ENCODE peak calls at places on chromosomes 3 and 15, in nine cellular contexts. One of them, this sample, is unnamed.

GRCh38 chr3:58013973-58014649 is 5.9 kb downstream of the FLNB start:
- DNase-seq in NB4: no peak
- DNase-seq in neural crest cell: no peak
- DNase-seq in cardiac muscle cell: no peak
- DNase-seq in HFF-Myc: peak; percentile 93
- DNase-seq in left lung: no peak
- DNase-seq in glutamatergic neuron: peak; percentile 45
- DNase-seq in mucosa of descending colon: no peak
- DNase-seq in GM10248: no peak
- DNase-seq in this sample: peak; percentile 76

GRCh38 chr3:44995142-44995770 is 19.2 kb downstream of the EXOSC7 start:
- DNase-seq in NB4: no peak
- DNase-seq in neural crest cell: no peak
- DNase-seq in cardiac muscle cell: no peak
- DNase-seq in HFF-Myc: peak; percentile 59
- DNase-seq in left lung: no peak
- DNase-seq in glutamatergic neuron: no peak
- DNase-seq in mucosa of descending colon: no peak
- DNase-seq in GM10248: no peak
- DNase-seq in this sample: no peak

GRCh38 chr15:80977627-80978036 is 12.0 kb downstream of the MESD start:
- DNase-seq in NB4: peak; percentile 62
- DNase-seq in neural crest cell: peak; percentile 63
- DNase-seq in cardiac muscle cell: peak; percentile 78
- DNase-seq in HFF-Myc: no peak
- DNase-seq in left lung: no peak
- DNase-seq in glutamatergic neuron: peak; percentile 87
- DNase-seq in mucosa of descending colon: peak; percentile 79
- DNase-seq in GM10248: peak; percentile 32
- DNase-seq in this sample: peak; percentile 58

GRCh38 chr3:89145995-89146394 is 38.6 kb downstream of the EPHA3 start:
- DNase-seq in NB4: no peak
- DNase-seq in neural crest cell: no peak
- DNase-seq in cardiac muscle cell: no peak
- DNase-seq in HFF-Myc: peak; percentile 39
- DNase-seq in left lung: no peak
- DNase-seq in glutamatergic neuron: no peak
- DNase-seq in mucosa of descending colon: no peak
- DNase-seq in GM10248: no peak
- DNase-seq in this sample: no peak

GRCh38 chr3:127676456-127676855 is 3.7 kb downstream of the ABTB1 start:
- DNase-seq in NB4: no peak
- DNase-seq in neural crest cell: no peak
- DNase-seq in cardiac muscle cell: no peak
- DNase-seq in HFF-Myc: no peak
- DNase-seq in left lung: peak; percentile 53
- DNase-seq in glutamatergic neuron: no peak
- DNase-seq in mucosa of descending colon: peak; percentile 18
- DNase-seq in GM10248: no peak
- DNase-seq in this sample: no peak

GRCh38 chr15:87735536-87735935 is 521.0 kb downstream of the NTRK3 start:
- DNase-seq in NB4: no peak
- DNase-seq in neural crest cell: no peak
- DNase-seq in cardiac muscle cell: no peak
- DNase-seq in HFF-Myc: no peak
- DNase-seq in left lung: peak; percentile 57
- DNase-seq in glutamatergic neuron: no peak
- DNase-seq in mucosa of descending colon: no peak
- DNase-seq in GM10248: no peak
- DNase-seq in this sample: no peak

GRCh38 chr15:61558172-61559146 is 329.4 kb upstream of the RORA start:
- DNase-seq in NB4: no peak
- DNase-seq in neural crest cell: no peak
- DNase-seq in cardiac muscle cell: no peak
- DNase-seq in HFF-Myc: no peak
- DNase-seq in left lung: no peak
- DNase-seq in glutamatergic neuron: no peak
- DNase-seq in mucosa of descending colon: no peak
- DNase-seq in GM10248: no peak
- DNase-seq in this sample: no peak

GRCh38 chr3:159881828-159882309 is 106.8 kb upstream of the IL12A start:
- DNase-seq in NB4: no peak
- DNase-seq in neural crest cell: no peak
- DNase-seq in cardiac muscle cell: peak; percentile 23
- DNase-seq in HFF-Myc: no peak
- DNase-seq in left lung: no peak
- DNase-seq in glutamatergic neuron: no peak
- DNase-seq in mucosa of descending colon: no peak
- DNase-seq in GM10248: no peak
- DNase-seq in this sample: no peak

GRCh38 chr15:60520041-60520824 is 41.3 kb upstream of the ICE2 start:
- DNase-seq in NB4: no peak
- DNase-seq in neural crest cell: no peak
- DNase-seq in cardiac muscle cell: no peak
- DNase-seq in HFF-Myc: no peak
- DNase-seq in left lung: no peak
- DNase-seq in glutamatergic neuron: no peak
- DNase-seq in mucosa of descending colon: no peak
- DNase-seq in GM10248: no peak
- DNase-seq in this sample: no peak

GRCh38 chr3:187746479-187747335 is 1.4 kb upstream of the BCL6 start:
- DNase-seq in NB4: no peak
- DNase-seq in neural crest cell: no peak
- DNase-seq in cardiac muscle cell: peak; percentile 65
- DNase-seq in HFF-Myc: no peak
- DNase-seq in left lung: no peak
- DNase-seq in glutamatergic neuron: no peak
- DNase-seq in mucosa of descending colon: no peak
- DNase-seq in GM10248: no peak
- DNase-seq in this sample: no peak

GRCh38 chr3:127456471-127457093 is 134.0 kb downstream of the TPRA1 start:
- DNase-seq in NB4: no peak
- DNase-seq in neural crest cell: no peak
- DNase-seq in cardiac muscle cell: no peak
- DNase-seq in HFF-Myc: peak; percentile 32
- DNase-seq in left lung: no peak
- DNase-seq in glutamatergic neuron: peak; percentile 35
- DNase-seq in mucosa of descending colon: no peak
- DNase-seq in GM10248: no peak
- DNase-seq in this sample: no peak

GRCh38 chr15:75583689-75584088 is 4.6 kb upstream of the PTPN9 start:
- DNase-seq in NB4: no peak
- DNase-seq in neural crest cell: no peak
- DNase-seq in cardiac muscle cell: no peak
- DNase-seq in HFF-Myc: no peak
- DNase-seq in left lung: no peak
- DNase-seq in glutamatergic neuron: no peak
- DNase-seq in mucosa of descending colon: no peak
- DNase-seq in GM10248: no peak
- DNase-seq in this sample: no peak

GRCh38 chr15:75584121-75584520 is 5.0 kb upstream of the PTPN9 start:
- DNase-seq in NB4: no peak
- DNase-seq in neural crest cell: no peak
- DNase-seq in cardiac muscle cell: no peak
- DNase-seq in HFF-Myc: no peak
- DNase-seq in left lung: no peak
- DNase-seq in glutamatergic neuron: no peak
- DNase-seq in mucosa of descending colon: no peak
- DNase-seq in GM10248: no peak
- DNase-seq in this sample: no peak

GRCh38 chr15:75578206-75578947 is 738 bp downstream of the PTPN9 start:
- DNase-seq in NB4: peak; percentile 75
- DNase-seq in neural crest cell: peak; percentile 22
- DNase-seq in cardiac muscle cell: peak; percentile 52
- DNase-seq in HFF-Myc: no peak
- DNase-seq in left lung: peak; percentile 91
- DNase-seq in glutamatergic neuron: peak; percentile 43
- DNase-seq in mucosa of descending colon: peak; percentile 70
- DNase-seq in GM10248: peak; percentile 65
- DNase-seq in this sample: peak; percentile 21

GRCh38 chr15:75577401-75578205 is 1.5 kb downstream of the PTPN9 start:
- DNase-seq in NB4: peak; percentile 45
- DNase-seq in neural crest cell: no peak
- DNase-seq in cardiac muscle cell: no peak
- DNase-seq in HFF-Myc: no peak
- DNase-seq in left lung: no peak
- DNase-seq in glutamatergic neuron: no peak
- DNase-seq in mucosa of descending colon: no peak
- DNase-seq in GM10248: no peak
- DNase-seq in this sample: no peak

GRCh38 chr15:75578948-75579908 is at the start of gene PTPN9:
- DNase-seq in NB4: peak; percentile 95
- DNase-seq in neural crest cell: peak; percentile 78
- DNase-seq in cardiac muscle cell: peak; percentile 91
- DNase-seq in HFF-Myc: no peak
- DNase-seq in left lung: peak; percentile 93
- DNase-seq in glutamatergic neuron: peak; percentile 93
- DNase-seq in mucosa of descending colon: peak; percentile 86
- DNase-seq in GM10248: peak; percentile 86
- DNase-seq in this sample: peak; percentile 80
- TF ChIP-seq CTCF in NB4: peak; percentile 20
- TF ChIP-seq CTCF in neural crest cell: peak; percentile 61
- TF ChIP-seq CTCF in cardiac muscle cell: peak; percentile 38
- TF ChIP-seq CTCF in HFF-Myc: peak; percentile 36
- TF ChIP-seq CTCF in left lung: peak; percentile 49
- TF ChIP-seq CTCF in glutamatergic neuron: no peak
- TF ChIP-seq CTCF in mucosa of descending colon: peak; percentile 33
- TF ChIP-seq CTCF in GM10248: peak; percentile 45
- TF ChIP-seq CTCF in this sample: no peak

DNA sequence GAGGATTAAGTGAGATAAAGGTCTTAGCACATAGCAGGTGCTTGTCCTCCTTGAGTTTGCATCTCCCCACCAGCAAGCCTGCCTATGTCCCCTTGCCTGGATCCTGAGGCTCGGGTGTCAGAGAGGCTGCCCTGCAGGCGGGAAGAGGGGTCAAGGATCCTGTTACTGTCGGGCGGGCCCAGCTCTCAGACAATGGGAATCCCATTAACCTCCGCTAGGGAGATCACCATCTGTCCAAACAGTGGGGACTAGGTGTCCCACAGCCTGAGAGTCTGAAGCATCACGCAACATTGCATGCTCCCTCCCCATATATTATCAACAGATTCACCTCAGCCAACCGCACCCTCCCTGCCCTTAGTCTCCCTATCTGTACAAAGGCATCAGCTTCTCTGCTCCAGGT is 151.4 kb downstream of the FBLN2 start:
- DNase-seq in NB4: no peak
- DNase-seq in neural crest cell: no peak
- DNase-seq in cardiac muscle cell: no peak
- DNase-seq in HFF-Myc: no peak
- DNase-seq in left lung: no peak
- DNase-seq in glutamatergic neuron: peak; percentile 46
- DNase-seq in mucosa of descending colon: no peak
- DNase-seq in GM10248: no peak
- DNase-seq in this sample: no peak
- TF ChIP-seq CTCF in NB4: no peak
- TF ChIP-seq CTCF in neural crest cell: no peak
- TF ChIP-seq CTCF in cardiac muscle cell: no peak
- TF ChIP-seq CTCF in HFF-Myc: no peak
- TF ChIP-seq CTCF in left lung: no peak
- TF ChIP-seq CTCF in glutamatergic neuron: no peak
- TF ChIP-seq CTCF in mucosa of descending colon: no peak
- TF ChIP-seq CTCF in GM10248: no peak
- TF ChIP-seq CTCF in this sample: no peak

DNA sequence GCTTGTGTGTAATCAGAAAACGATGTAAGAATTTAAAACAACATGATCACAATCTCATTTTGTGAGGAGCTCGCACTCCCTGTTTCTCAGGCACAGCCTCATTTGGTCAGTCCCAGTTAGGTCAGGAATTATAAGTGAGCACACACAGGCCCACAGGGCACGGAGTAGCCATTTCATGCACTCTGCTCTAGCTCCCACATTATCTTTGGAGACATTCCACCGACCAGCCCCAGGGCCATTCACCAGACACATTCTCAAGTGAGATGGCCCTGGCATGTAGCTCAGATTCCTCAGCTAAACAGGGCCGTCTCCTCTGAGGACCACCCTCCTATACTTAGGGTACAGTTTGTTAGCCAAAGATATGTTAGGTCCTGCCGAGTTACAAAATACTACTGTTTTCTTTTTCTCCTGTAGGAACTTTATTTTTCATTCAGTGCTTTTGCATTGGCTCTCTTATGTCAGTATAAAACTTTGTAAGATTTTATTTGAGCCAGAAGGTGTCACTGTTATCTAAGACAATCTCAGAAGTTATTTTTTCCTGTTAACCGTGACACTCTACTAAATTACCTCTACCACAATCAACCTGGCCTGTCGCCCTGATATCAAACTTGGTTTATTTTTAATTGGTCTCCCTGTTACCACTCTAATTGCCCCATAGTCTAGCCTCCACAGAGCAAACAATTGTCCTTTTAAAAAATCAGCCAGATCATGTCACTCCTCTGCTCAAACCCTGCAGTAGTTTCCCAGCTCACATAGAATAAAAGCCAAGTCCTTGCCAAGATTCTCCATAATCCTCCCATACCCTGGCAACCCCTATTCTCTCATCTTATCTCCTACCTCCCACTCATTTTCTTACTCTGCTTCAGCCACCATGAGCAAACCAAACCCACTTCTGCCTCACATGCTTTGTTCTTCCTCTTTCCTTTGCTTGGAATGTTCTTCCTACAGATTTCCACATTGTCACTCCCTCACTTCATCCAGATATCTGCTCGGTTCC is 105.7 kb downstream of the PPP2R3A start:
- DNase-seq in NB4: peak; percentile 20
- DNase-seq in neural crest cell: no peak
- DNase-seq in cardiac muscle cell: peak; percentile 56
- DNase-seq in HFF-Myc: no peak
- DNase-seq in left lung: no peak
- DNase-seq in glutamatergic neuron: no peak
- DNase-seq in mucosa of descending colon: no peak
- DNase-seq in GM10248: no peak
- DNase-seq in this sample: no peak
- TF ChIP-seq CTCF in NB4: no peak
- TF ChIP-seq CTCF in neural crest cell: no peak
- TF ChIP-seq CTCF in cardiac muscle cell: no peak
- TF ChIP-seq CTCF in HFF-Myc: no peak
- TF ChIP-seq CTCF in left lung: no peak
- TF ChIP-seq CTCF in glutamatergic neuron: no peak
- TF ChIP-seq CTCF in mucosa of descending colon: no peak
- TF ChIP-seq CTCF in GM10248: no peak
- TF ChIP-seq CTCF in this sample: no peak

DNA sequence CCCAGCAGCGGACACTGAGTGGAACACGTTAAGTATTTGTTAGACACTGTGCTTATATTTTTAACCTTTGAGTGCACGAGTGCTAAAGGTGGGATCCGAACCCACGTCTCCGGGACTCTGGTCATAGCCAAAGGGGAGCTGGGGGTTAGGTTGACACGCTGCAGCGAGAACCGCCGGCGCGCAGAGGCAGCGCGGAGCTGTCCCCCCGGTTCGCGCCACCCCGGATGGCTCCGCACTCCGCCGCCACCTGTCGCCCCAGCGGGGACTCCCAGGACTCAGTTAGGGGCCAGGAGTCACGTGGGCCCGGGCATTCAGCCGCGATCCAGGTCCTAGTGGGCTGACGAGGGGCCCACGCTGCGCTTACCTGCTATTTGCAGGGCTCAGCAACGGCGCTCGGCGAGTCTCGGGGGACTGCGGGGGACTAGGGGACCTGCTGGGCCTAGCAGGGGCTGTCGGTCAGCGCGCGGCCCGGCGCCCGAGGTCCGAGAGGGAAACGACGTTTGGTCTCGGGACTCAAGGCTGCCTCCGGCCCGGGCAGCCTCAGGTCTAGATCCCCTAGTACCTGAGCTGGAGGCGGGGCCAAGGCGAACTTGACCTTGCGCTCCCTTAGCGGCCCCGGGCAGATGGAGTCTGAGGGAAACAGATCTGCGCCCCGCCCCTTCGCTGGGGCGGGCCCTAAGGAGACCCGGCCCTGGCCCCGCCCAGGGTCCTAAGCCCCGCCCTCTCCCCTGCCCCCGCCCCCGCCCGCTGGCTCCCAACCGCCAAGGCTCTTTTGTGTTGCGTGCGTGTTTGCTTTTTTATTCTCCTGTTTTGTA is at the start of gene NMNAT3:
- DNase-seq in NB4: peak; percentile 24
- DNase-seq in neural crest cell: peak; percentile 74
- DNase-seq in cardiac muscle cell: peak; percentile 91
- DNase-seq in HFF-Myc: no peak
- DNase-seq in left lung: peak; percentile 96
- DNase-seq in glutamatergic neuron: peak; percentile 85
- DNase-seq in mucosa of descending colon: peak; percentile 93
- DNase-seq in GM10248: peak; percentile 89
- DNase-seq in this sample: peak; percentile 67
- TF ChIP-seq CTCF in NB4: no peak
- TF ChIP-seq CTCF in neural crest cell: no peak
- TF ChIP-seq CTCF in cardiac muscle cell: no peak
- TF ChIP-seq CTCF in HFF-Myc: no peak
- TF ChIP-seq CTCF in left lung: no peak
- TF ChIP-seq CTCF in glutamatergic neuron: no peak
- TF ChIP-seq CTCF in mucosa of descending colon: no peak
- TF ChIP-seq CTCF in GM10248: no peak
- TF ChIP-seq CTCF in this sample: no peak

This sample was measured in mesothelial cell of epicardium.